ENCODE peak calls at places on chromosomes 13 and 19, in five cellular contexts. V, M, Q, N and B are unnamed samples. For H3K27me3, the result is how much of the 10 kb centered on the place peaks cover.

GRCh38 chr19:7265963-7266362 is 28.3 kb downstream of the INSR start:
- DNase-seq in M (no peak), V (no peak), N (no peak), Q (peak), B (no peak)

GRCh38 chr13:30865131-30866009 is 40.7 kb upstream of the MEDAG start:
- DNase-seq in M (peak), Q (peak), V (peak), N (peak), B (peak)

GRCh38 chr13:57631607-57632275 is at the start of gene PCDH17:
- DNase-seq in N (no peak), V (no peak), Q (no peak), M (no peak), B (peak)

GRCh38 chr19:16415806-16416205 is 56.0 kb downstream of the EPS15L1 start:
- DNase-seq in N (no peak), M (no peak), Q (no peak), V (no peak), B (no peak)

GRCh38 chr19:2201473-2202148 is 34.5 kb downstream of the PLEKHJ1 start:
- DNase-seq in Q (no peak), M (no peak), V (no peak), N (no peak), B (no peak)

GRCh38 chr19:33863436-33863835 is 66.8 kb downstream of the KCTD15 start:
- DNase-seq in V (no peak), M (no peak), N (no peak), Q (no peak), B (no peak)

GRCh38 chr13:75996582-75996981 is 360.5 kb downstream of the LMO7 start:
- DNase-seq in V (no peak), Q (no peak), M (no peak), N (no peak), B (no peak)

GRCh38 chr13:43874512-43875092 is 4.9 kb downstream of the CCDC122 start:
- DNase-seq in Q (no peak), M (no peak), N (no peak), V (peak), B (no peak)

GRCh38 chr19:19860756-19861390 is 4.8 kb upstream of the ZNF253 start:
- DNase-seq in Q (no peak), M (no peak), V (peak), N (no peak), B (no peak)

GRCh38 chr13:111460548-111461444 is 140.4 kb downstream of the TEX29 start:
- DNase-seq in V (no peak), N (peak), Q (no peak), M (no peak), B (no peak)

GRCh38 chr13:35874704-35875103 is 256.5 kb downstream of the DCLK1 start:
- DNase-seq in N (peak), Q (no peak), V (no peak), M (no peak), B (peak)

GRCh38 chr13:74904547-74904946 is 577.4 kb downstream of the TBC1D4 start:
- DNase-seq in Q (no peak), N (no peak), V (no peak), M (no peak), B (no peak)

GRCh38 chr13:95564948-95565347 is 12.4 kb downstream of the CLDN10 start:
- DNase-seq in V (no peak), Q (no peak), M (no peak), N (no peak), B (no peak)

GRCh38 chr19:17610384-17610783 is 54.9 kb downstream of the COLGALT1 start:
- DNase-seq in V (no peak), N (no peak), M (no peak), Q (no peak), B (no peak)

GRCh38 chr13:21297452-21297851 is 121.0 kb downstream of the MRPL57 start:
- DNase-seq in M (no peak), Q (no peak), V (no peak), N (no peak), B (no peak)

GRCh38 chr13:61370520-61370919 is 45.1 kb downstream of the PCDH20 start:
- DNase-seq in V (no peak), M (no peak), Q (no peak), N (no peak), B (no peak)

GRCh38 chr19:47514151-47514868 is 553 bp downstream of the NAPA start:
- DNase-seq in M (no peak), N (peak), Q (no peak), V (no peak), B (no peak)

GRCh38 chr19:49556412-49557398 is 23.7 kb downstream of the NOSIP start:
- DNase-seq in N (no peak), V (peak), Q (no peak), M (no peak), B (no peak)

GRCh38 chr19:7600721-7601120 is 5.1 kb downstream of the CAMSAP3 start:
- DNase-seq in Q (no peak), V (no peak), N (no peak), M (no peak), B (no peak)

GRCh38 chr13:32019612-32020233 is 11.9 kb upstream of the FRY start:
- DNase-seq in V (no peak), Q (no peak), M (no peak), N (no peak), B (no peak)

GRCh38 chr13:51251480-51251879 is 29.3 kb downstream of the FAM124A start:
- DNase-seq in Q (no peak), V (no peak), M (no peak), N (no peak), B (no peak)

GRCh38 chr13:41061914-41062837 is 867 bp downstream of the WBP4 start:
- DNase-seq in N (no peak), V (no peak), Q (no peak), M (no peak), B (no peak)

GRCh38 chr19:2491130-2491801 is 15.3 kb downstream of the GADD45B start:
- DNase-seq in Q (peak), N (peak), M (peak), V (no peak), B (no peak)

GRCh38 chr19:52248256-52248655 is 21.1 kb upstream of the ZNF766 start:
- DNase-seq in Q (peak), V (peak), N (no peak), M (no peak), B (peak)

GRCh38 chr13:109180905-109181425 is 551.6 kb downstream of the MYO16 start:
- DNase-seq in V (no peak), N (no peak), M (no peak), Q (no peak), B (no peak)

DNA sequence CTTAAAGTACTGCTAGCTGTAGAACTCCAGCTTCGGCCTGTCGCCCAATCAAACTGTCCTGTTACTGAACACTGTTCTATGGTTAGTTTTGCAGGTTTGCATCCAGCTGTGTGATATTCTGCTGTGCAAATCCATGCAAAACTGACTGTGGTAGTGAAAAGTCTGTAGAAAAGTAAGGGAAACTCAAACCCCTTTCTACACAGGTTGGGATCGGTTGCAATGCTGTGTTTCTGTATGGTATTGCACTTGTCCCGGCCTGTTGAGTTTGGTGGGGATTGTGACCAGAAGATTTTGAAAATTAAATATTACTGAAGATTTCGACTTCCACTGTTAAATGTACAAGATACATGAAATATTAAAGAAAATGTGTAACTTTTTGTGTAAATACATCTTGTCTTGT is 3.6 kb downstream of the MIR17HG start:
- DNase-seq in Q (no peak), M (no peak), V (no peak), N (no peak), B (no peak)
- H3K4me3 ChIP-seq in Q (no peak), M (no peak), V (no peak), N (no peak), B (no peak)

DNA sequence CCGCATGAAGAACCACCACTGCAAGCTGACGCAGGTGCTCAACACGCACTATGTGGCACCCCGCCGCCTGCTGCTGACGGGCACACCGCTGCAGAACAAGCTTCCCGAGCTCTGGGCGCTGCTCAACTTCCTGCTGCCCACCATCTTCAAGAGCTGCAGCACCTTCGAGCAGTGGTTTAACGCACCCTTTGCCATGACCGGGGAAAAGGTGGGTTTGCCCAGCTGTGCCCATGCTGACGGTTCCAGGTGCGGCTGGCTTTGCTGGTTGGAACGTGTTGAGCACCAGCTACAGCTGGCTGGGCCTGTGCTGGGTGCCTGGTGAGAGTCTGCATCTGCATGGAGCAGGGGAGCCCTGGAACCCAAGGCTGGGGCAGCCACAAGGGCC is 60.9 kb downstream of the SMARCA4 start:
- DNase-seq in Q (no peak), M (no peak), N (no peak), V (no peak), B (no peak)
- H3K27ac ChIP-seq in Q (no peak), M (no peak), N (no peak), V (no peak), B (no peak)

GRCh38 chr19:41569481-41570150 is 6.3 kb upstream of the CEACAM21 start:
- DNase-seq in Q (no peak), V (no peak), N (no peak), M (no peak), B (no peak)

GRCh38 chr19:41570179-41570578 is 5.8 kb upstream of the CEACAM21 start:
- DNase-seq in Q (no peak), M (no peak), V (no peak), N (no peak), B (no peak)

GRCh38 chr19:41565384-41565730 is 10.6 kb upstream of the CEACAM21 start:
- DNase-seq in Q (no peak), N (no peak), V (no peak), M (no peak), B (no peak)

GRCh38 chr19:41563847-41564514 is 12.0 kb upstream of the CEACAM21 start:
- DNase-seq in V (peak), N (no peak), M (no peak), Q (no peak), B (no peak)

GRCh38 chr19:41564515-41565383 is 11.2 kb upstream of the CEACAM21 start:
- DNase-seq in Q (no peak), M (no peak), N (no peak), V (no peak), B (no peak)
- H3K27me3 ChIP-seq in Q (under half), M (half or more), N (half or more), V (under half), B (half or more)

DNA sequence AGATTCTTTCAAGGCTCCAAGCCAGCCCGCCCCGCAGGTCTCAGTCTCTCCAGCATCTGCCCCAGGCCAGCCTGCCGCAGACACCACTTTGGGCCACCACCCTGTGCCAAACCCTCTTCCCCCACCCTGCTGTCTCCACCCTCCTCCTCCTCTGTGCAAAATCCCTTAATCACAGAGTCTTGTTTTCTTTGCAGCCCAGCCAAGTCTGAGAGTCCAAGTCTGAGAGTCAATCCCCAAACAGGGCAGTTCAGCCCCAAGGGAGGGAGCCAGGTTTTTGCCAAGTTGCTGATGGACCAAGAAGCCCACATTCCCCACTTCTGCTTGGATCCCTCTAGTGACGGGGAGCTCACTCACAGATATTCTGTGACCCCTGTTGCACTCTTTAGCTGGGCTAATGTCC is 3.1 kb downstream of the ADAMTS10 start:
- DNase-seq in M (no peak), N (no peak), V (no peak), Q (no peak), B (peak)
- H3K4me3 ChIP-seq in M (no peak), N (no peak), V (no peak), Q (no peak), B (no peak)

DNA sequence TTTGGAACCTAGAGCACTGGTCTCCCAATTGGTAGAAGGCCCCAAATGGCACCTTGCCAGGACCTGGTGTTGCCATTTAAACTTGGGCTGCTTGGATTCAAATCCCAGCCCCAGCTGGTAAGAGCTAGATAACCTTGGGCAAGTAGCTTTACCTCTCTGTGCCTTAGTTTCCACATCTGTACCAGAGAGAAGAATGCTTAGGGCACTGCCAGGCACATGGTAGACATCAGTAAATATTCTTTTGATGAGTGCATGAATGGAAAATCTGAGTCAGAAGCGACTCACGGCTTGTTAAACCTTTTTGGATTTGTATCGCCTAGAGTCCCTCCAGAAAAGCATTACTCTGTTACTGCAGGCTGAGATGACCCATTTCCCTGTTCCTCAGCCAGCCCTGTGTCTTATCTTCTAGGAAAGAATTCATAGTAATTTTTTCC is 90.9 kb downstream of the SIPA1L3 start:
- DNase-seq in Q (no peak), V (no peak), N (no peak), M (no peak), B (no peak)
- H3K27ac ChIP-seq in Q (no peak), V (no peak), N (no peak), M (peak), B (peak)

DNA sequence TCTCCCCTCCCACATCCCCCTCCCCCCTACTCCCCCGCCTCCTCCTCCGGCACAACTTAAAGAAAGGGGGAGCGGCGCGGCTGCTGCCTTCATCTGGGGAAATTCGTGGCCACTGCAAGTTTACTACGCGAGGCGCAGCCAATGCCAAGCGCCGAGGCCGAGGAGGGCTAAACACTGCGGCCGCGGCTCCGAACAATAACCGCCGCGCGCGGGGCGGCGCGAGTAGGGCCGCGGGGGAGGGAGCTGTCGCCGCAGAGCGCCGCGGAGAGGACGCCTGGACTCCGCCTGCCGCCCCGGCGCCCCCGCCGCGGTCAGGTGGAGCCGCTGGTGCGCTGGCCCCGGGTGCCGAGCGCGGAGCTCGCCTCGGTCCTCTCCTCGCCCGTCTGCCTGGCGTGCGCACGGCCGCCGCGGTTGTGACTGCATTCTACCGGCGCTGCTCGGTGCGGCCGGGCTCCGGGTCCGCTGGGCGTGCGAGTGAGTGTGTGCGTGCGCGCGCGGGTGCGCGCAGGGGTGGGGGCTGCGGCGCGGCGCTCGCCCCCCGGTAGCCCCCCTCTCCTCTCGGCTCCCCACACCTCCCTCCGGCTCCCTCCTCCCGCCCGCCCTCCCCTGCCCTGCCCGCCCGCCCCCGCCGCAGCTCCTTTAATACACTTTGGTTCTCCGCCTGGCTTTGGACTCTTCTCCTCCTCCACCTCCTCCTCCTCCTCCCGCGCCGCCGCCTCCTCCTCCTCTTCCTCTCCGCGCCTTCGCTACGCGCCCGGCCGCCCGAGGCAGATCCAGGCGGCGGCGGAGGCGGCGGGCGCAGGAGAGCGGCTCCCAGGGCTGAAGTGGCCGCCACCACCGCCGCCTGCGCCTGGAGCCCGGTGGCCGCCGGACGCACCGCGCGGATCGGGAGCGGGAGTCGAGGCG is at the start of gene ZIC2:
- DNase-seq in N (no peak), V (no peak), M (no peak), Q (no peak), B (no peak)
- H3K27me3 ChIP-seq in N (half or more), V (half or more), M (half or more), Q (half or more), B (half or more)

DNA sequence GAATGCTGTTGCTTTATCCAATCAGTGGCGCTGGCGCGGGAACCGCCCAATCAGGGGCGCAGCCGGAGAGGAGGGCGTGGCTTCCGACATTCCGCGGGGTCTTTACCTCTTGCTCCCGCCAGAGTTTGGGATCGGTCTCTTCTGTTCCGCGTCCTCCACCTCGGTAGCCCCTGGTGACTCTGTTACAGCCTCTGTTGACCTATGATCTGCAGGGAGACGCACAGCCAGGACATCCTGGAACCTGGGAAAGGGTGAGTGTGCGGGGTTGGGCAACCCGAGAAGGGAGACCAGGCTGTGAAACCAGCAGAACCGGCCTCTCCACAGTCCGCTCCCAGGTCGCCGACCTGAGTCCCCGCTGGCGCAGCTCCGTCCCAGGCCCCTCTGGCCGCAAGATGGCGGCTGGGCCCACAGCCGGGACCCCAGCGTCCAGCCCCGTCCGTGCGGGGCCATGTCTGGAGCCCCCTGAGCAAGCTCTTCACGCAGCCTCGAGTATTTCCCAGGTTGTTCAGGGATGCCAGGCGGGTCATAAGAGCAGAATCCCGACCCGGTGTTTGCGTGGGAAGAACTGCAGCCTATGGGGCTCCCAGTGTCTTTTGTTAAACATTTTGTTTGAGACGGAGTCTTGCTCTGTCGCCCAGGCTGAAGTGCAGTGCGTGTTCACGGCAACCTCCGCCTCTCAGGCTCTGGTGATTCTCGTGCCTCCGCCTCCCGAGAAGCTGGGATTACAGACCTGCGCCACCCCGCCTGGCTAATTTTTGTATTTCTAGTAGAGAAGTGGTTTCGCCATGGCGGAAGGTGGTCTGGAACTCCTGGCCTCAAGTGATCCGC is 4.4 kb upstream of the ZNF681 start:
- DNase-seq in Q (peak), N (peak), M (peak), V (peak), B (peak)
- H3K4me3 ChIP-seq in Q (peak), N (peak), M (peak), V (peak), B (peak)

GRCh38 chr19:789473-790052 is 7.7 kb upstream of the PTBP1 start:
- DNase-seq in M (no peak), Q (no peak), V (no peak), N (no peak), B (peak)
- H3K27ac ChIP-seq in M (peak), Q (peak), V (no peak), N (peak), B (peak)

DNA sequence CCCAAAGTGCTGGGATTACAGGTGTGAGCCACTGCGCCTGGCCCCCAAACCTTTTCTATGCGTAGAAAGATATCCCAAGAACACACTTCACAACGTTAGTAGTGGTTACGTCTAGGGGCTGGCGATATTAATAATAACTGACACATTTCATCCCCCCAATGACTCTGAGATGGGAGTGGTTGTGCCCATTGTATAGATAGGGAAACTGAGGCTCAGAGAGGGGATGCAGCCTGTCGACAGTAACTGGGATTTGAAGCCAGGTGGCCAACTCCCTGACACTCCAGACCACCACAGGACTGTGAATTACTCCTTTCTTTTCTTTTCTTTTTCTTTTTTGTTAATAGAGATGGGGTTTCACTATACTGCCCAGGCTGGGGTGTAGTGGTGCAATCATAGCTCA is 25.3 kb upstream of the PTPRS start:
- DNase-seq in Q (no peak), V (no peak), N (no peak), M (no peak), B (no peak)
- H3K27me3 ChIP-seq in Q (under half), V (under half), N (under half), M (under half), B (under half)